ENCODE peak calls at places on chromosomes 16 and 17, in four cellular contexts. U is H7, I is myocyte, Y is ureter. M is an unnamed sample.

GRCh38 chr17:82414548-82415281 is 3.4 kb upstream of the HEXD start:
- DNase-seq in U (peak; percentile 99), I (peak; percentile 80), Y (no peak), M (peak; percentile 87)

GRCh38 chr16:89410794-89411309 is 79.5 kb downstream of the ANKRD11 start:
- DNase-seq in U (no peak), I (peak; percentile 93), Y (peak; percentile 69), M (peak; percentile 82)

GRCh38 chr16:56637814-56638750 is at the start of gene MT1A:
- DNase-seq in U (peak; percentile 92), I (no peak), Y (peak; percentile 83), M (no peak)

GRCh38 chr17:61431594-61432311 is 20.5 kb upstream of the TBX4 start:
- DNase-seq in U (no peak), I (no peak), Y (no peak), M (no peak)

GRCh38 chr16:85842848-85843247 is 43.4 kb downstream of the COX4I1 start:
- DNase-seq in U (no peak), I (no peak), Y (no peak), M (no peak)

GRCh38 chr16:8641671-8642070 is 20.2 kb downstream of the METTL22 start:
- DNase-seq in U (no peak), I (no peak), Y (no peak), M (no peak)

GRCh38 chr16:68332411-68333121 is 21.7 kb downstream of the PRMT7 start:
- DNase-seq in U (no peak), I (no peak), Y (peak; percentile 61), M (no peak)

GRCh38 chr16:54926166-54926838 is 4.4 kb upstream of the IRX5 start:
- DNase-seq in U (no peak), I (no peak), Y (no peak), M (peak; percentile 34)

GRCh38 chr16:48617104-48617503 is 7.1 kb upstream of the N4BP1 start:
- DNase-seq in U (no peak), I (no peak), Y (no peak), M (no peak)

GRCh38 chr16:42069-42457 is 11.3 kb downstream of the POLR3K start:
- DNase-seq in U (no peak), I (no peak), Y (no peak), M (no peak)

GRCh38 chr17:3928394-3928793 is 12.1 kb upstream of the P2RX1 start:
- DNase-seq in U (no peak), I (no peak), Y (no peak), M (no peak)

GRCh38 chr16:53370827-53371226 is 63.4 kb upstream of the RBL2 start:
- DNase-seq in U (no peak), I (no peak), Y (no peak), M (no peak)

GRCh38 chr17:18257268-18257681 is 1.3 kb downstream of the FLII start:
- DNase-seq in U (peak; percentile 91), I (peak; percentile 11), Y (no peak), M (no peak)

GRCh38 chr17:66932295-66932694 is 32.2 kb upstream of the CACNG4 start:
- DNase-seq in U (no peak), I (no peak), Y (no peak), M (no peak)